ENCODE peak calls at places on chromosomes 13 and 19, in nine cellular contexts. One of them, this sample, is unnamed.
A peak's percentile ranks its signal among the peaks of the same experiment; 100 is the strongest.

GRCh38 chr19:5826531-5827341 is 12.8 kb downstream of the FUT6 start:
- DNase-seq in GM13977: peak; percentile 54
- DNase-seq in PC-9: peak; percentile 84
- DNase-seq in tibial artery: no peak
- DNase-seq in fibroblast of lung: no peak
- DNase-seq in cardiac muscle cell: peak; percentile 45
- DNase-seq in AG04450: no peak
- DNase-seq in WTC11: peak; percentile 69
- DNase-seq in dorsolateral prefrontal cortex: no peak
- DNase-seq in this sample: no peak

GRCh38 chr19:15671237-15671636 is 1.6 kb upstream of the CYP4F12 start:
- DNase-seq in cardiac muscle cell: no peak
- DNase-seq in WTC11: no peak
- DNase-seq in fibroblast of lung: no peak
- DNase-seq in GM13977: no peak
- DNase-seq in AG04450: no peak
- DNase-seq in PC-9: no peak
- DNase-seq in tibial artery: no peak
- DNase-seq in dorsolateral prefrontal cortex: no peak
- DNase-seq in this sample: no peak

GRCh38 chr13:102852556-102852955 is 6.7 kb downstream of the ERCC5 start:
- DNase-seq in fibroblast of lung: no peak
- DNase-seq in cardiac muscle cell: peak; percentile 63
- DNase-seq in dorsolateral prefrontal cortex: no peak
- DNase-seq in tibial artery: no peak
- DNase-seq in AG04450: no peak
- DNase-seq in WTC11: no peak
- DNase-seq in GM13977: no peak
- DNase-seq in PC-9: no peak
- DNase-seq in this sample: no peak

GRCh38 chr13:36965767-36966166 is 33.4 kb downstream of the ALG5 start:
- DNase-seq in GM13977: no peak
- DNase-seq in fibroblast of lung: peak; percentile 85
- DNase-seq in PC-9: peak; percentile 88
- DNase-seq in tibial artery: no peak
- DNase-seq in dorsolateral prefrontal cortex: no peak
- DNase-seq in AG04450: peak; percentile 33
- DNase-seq in WTC11: no peak
- DNase-seq in cardiac muscle cell: peak; percentile 74
- DNase-seq in this sample: no peak

GRCh38 chr19:46371371-46371901 is 24.5 kb downstream of the PPP5C start:
- DNase-seq in dorsolateral prefrontal cortex: peak; percentile 19
- DNase-seq in PC-9: no peak
- DNase-seq in GM13977: no peak
- DNase-seq in WTC11: no peak
- DNase-seq in fibroblast of lung: peak; percentile 25
- DNase-seq in AG04450: no peak
- DNase-seq in cardiac muscle cell: no peak
- DNase-seq in tibial artery: no peak
- DNase-seq in this sample: no peak

GRCh38 chr13:114110091-114110829 is 22.2 kb downstream of the RASA3 start:
- DNase-seq in PC-9: no peak
- DNase-seq in dorsolateral prefrontal cortex: no peak
- DNase-seq in GM13977: peak; percentile 72
- DNase-seq in fibroblast of lung: no peak
- DNase-seq in tibial artery: peak; percentile 66
- DNase-seq in AG04450: no peak
- DNase-seq in WTC11: peak; percentile 46
- DNase-seq in cardiac muscle cell: no peak
- DNase-seq in this sample: peak; percentile 67

GRCh38 chr19:35843676-35844481 is 8.4 kb downstream of the NPHS1 start:
- DNase-seq in GM13977: no peak
- DNase-seq in fibroblast of lung: no peak
- DNase-seq in AG04450: no peak
- DNase-seq in cardiac muscle cell: peak; percentile 33
- DNase-seq in dorsolateral prefrontal cortex: no peak
- DNase-seq in PC-9: no peak
- DNase-seq in WTC11: peak; percentile 96
- DNase-seq in tibial artery: no peak
- DNase-seq in this sample: no peak

GRCh38 chr19:5083547-5083965 is 114.6 kb downstream of the KDM4B start:
- DNase-seq in PC-9: no peak
- DNase-seq in cardiac muscle cell: peak; percentile 81
- DNase-seq in GM13977: no peak
- DNase-seq in AG04450: no peak
- DNase-seq in tibial artery: peak; percentile 82
- DNase-seq in WTC11: no peak
- DNase-seq in dorsolateral prefrontal cortex: no peak
- DNase-seq in fibroblast of lung: no peak
- DNase-seq in this sample: no peak

GRCh38 chr13:21225082-21225481 is 48.6 kb downstream of the MRPL57 start:
- DNase-seq in WTC11: no peak
- DNase-seq in fibroblast of lung: no peak
- DNase-seq in AG04450: no peak
- DNase-seq in tibial artery: no peak
- DNase-seq in dorsolateral prefrontal cortex: no peak
- DNase-seq in GM13977: no peak
- DNase-seq in cardiac muscle cell: no peak
- DNase-seq in PC-9: no peak
- DNase-seq in this sample: no peak

GRCh38 chr13:112716461-112716820 is 26.6 kb downstream of the ATP11A start:
- DNase-seq in fibroblast of lung: no peak
- DNase-seq in PC-9: no peak
- DNase-seq in cardiac muscle cell: no peak
- DNase-seq in WTC11: peak; percentile 9
- DNase-seq in AG04450: no peak
- DNase-seq in GM13977: no peak
- DNase-seq in tibial artery: peak; percentile 60
- DNase-seq in dorsolateral prefrontal cortex: peak; percentile 31
- DNase-seq in this sample: no peak

GRCh38 chr13:20609145-20609544 is 42.2 kb downstream of the IFT88 start:
- DNase-seq in AG04450: peak; percentile 72
- DNase-seq in WTC11: no peak
- DNase-seq in cardiac muscle cell: peak; percentile 72
- DNase-seq in GM13977: no peak
- DNase-seq in fibroblast of lung: peak; percentile 85
- DNase-seq in tibial artery: no peak
- DNase-seq in dorsolateral prefrontal cortex: no peak
- DNase-seq in PC-9: no peak
- DNase-seq in this sample: no peak

GRCh38 chr13:32779119-32779518 is 192.9 kb downstream of the PDS5B start:
- DNase-seq in PC-9: no peak
- DNase-seq in cardiac muscle cell: no peak
- DNase-seq in dorsolateral prefrontal cortex: no peak
- DNase-seq in fibroblast of lung: no peak
- DNase-seq in GM13977: no peak
- DNase-seq in AG04450: no peak
- DNase-seq in tibial artery: no peak
- DNase-seq in WTC11: no peak
- DNase-seq in this sample: no peak

GRCh38 chr19:2309734-2310362 is 1.9 kb upstream of the LINGO3 start:
- DNase-seq in AG04450: no peak
- DNase-seq in PC-9: no peak
- DNase-seq in dorsolateral prefrontal cortex: no peak
- DNase-seq in GM13977: no peak
- DNase-seq in WTC11: no peak
- DNase-seq in fibroblast of lung: peak; percentile 54
- DNase-seq in tibial artery: no peak
- DNase-seq in cardiac muscle cell: peak; percentile 18
- DNase-seq in this sample: no peak

GRCh38 chr19:51076602-51077213 is 6.0 kb downstream of the KLK14 start:
- DNase-seq in GM13977: no peak
- DNase-seq in dorsolateral prefrontal cortex: no peak
- DNase-seq in WTC11: no peak
- DNase-seq in fibroblast of lung: no peak
- DNase-seq in tibial artery: no peak
- DNase-seq in AG04450: no peak
- DNase-seq in cardiac muscle cell: no peak
- DNase-seq in PC-9: no peak
- DNase-seq in this sample: no peak

GRCh38 chr13:42038661-42039456 is 9.6 kb upstream of the DGKH start:
- DNase-seq in PC-9: no peak
- DNase-seq in fibroblast of lung: no peak
- DNase-seq in AG04450: no peak
- DNase-seq in GM13977: no peak
- DNase-seq in cardiac muscle cell: no peak
- DNase-seq in WTC11: no peak
- DNase-seq in dorsolateral prefrontal cortex: no peak
- DNase-seq in tibial artery: no peak
- DNase-seq in this sample: no peak

GRCh38 chr13:52949744-52950143 is 78.9 kb upstream of the OLFM4 start:
- DNase-seq in GM13977: no peak
- DNase-seq in AG04450: no peak
- DNase-seq in PC-9: no peak
- DNase-seq in WTC11: no peak
- DNase-seq in dorsolateral prefrontal cortex: peak; percentile 58
- DNase-seq in tibial artery: no peak
- DNase-seq in cardiac muscle cell: no peak
- DNase-seq in fibroblast of lung: no peak
- DNase-seq in this sample: no peak

GRCh38 chr19:50276370-50277063 is 52.7 kb downstream of the KCNC3 start:
- DNase-seq in fibroblast of lung: no peak
- DNase-seq in tibial artery: no peak
- DNase-seq in AG04450: no peak
- DNase-seq in GM13977: no peak
- DNase-seq in cardiac muscle cell: no peak
- DNase-seq in PC-9: no peak
- DNase-seq in dorsolateral prefrontal cortex: no peak
- DNase-seq in WTC11: no peak
- DNase-seq in this sample: no peak

GRCh38 chr13:109844396-109844795 is 58.0 kb upstream of the IRS2 start:
- DNase-seq in GM13977: no peak
- DNase-seq in cardiac muscle cell: no peak
- DNase-seq in PC-9: no peak
- DNase-seq in dorsolateral prefrontal cortex: no peak
- DNase-seq in WTC11: no peak
- DNase-seq in AG04450: peak; percentile 21
- DNase-seq in tibial artery: no peak
- DNase-seq in fibroblast of lung: peak; percentile 67
- DNase-seq in this sample: no peak

DNA sequence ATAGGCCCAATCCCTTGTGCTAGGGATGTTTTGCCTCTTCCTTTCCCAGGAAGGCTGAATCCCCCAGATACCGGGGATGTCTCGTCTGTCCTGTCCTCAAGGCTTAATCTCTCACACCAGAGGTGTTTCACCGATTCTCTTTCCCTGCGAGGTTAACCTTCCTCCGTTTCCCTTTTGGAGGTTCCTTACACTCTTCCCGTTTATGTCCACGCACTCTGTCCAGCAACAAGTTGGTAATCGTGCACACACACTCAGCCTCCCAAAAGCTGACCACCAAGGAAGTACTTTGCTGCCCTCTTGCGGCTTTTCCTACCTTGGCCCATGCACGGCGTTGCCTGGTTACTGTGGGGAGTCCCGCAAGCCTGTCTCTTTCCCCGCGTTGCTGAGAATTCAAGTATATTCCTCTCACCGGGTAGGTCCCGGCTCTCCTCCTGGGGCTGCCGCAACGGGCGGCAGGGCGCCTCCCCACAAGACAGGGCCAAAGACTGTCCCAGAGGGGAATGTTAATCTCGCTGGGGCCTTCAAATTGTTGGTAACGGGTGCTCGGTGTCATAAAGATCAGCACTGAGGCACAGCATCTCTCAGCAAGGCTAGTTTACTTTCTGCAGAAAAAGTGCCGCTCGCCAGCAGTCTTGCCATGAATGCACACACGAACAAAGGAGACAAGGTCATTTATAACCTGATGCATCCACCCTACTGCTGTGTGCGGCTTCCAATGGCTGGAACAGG is 36.7 kb upstream of the CD177 start:
- DNase-seq in dorsolateral prefrontal cortex: peak; percentile 49
- DNase-seq in PC-9: no peak
- DNase-seq in WTC11: peak; percentile 81
- DNase-seq in cardiac muscle cell: peak; percentile 15
- DNase-seq in GM13977: no peak
- DNase-seq in tibial artery: no peak
- DNase-seq in fibroblast of lung: peak; percentile 25
- DNase-seq in AG04450: no peak
- DNase-seq in this sample: no peak
- TF ChIP-seq CTCF in dorsolateral prefrontal cortex: peak; percentile 30
- TF ChIP-seq CTCF in PC-9: no peak
- TF ChIP-seq CTCF in WTC11: peak; percentile 32
- TF ChIP-seq CTCF in cardiac muscle cell: peak; percentile 26
- TF ChIP-seq CTCF in GM13977: no peak
- TF ChIP-seq CTCF in tibial artery: no peak
- TF ChIP-seq CTCF in fibroblast of lung: peak; percentile 31
- TF ChIP-seq CTCF in AG04450: peak; percentile 54
- TF ChIP-seq CTCF in this sample: no peak

GRCh38 chr19:32464279-32464678 is 58.7 kb downstream of the DPY19L3 start:
- DNase-seq in PC-9: no peak
- DNase-seq in tibial artery: no peak
- DNase-seq in WTC11: no peak
- DNase-seq in dorsolateral prefrontal cortex: no peak
- DNase-seq in fibroblast of lung: no peak
- DNase-seq in GM13977: no peak
- DNase-seq in cardiac muscle cell: peak; percentile 29
- DNase-seq in AG04450: no peak
- DNase-seq in this sample: no peak
- TF ChIP-seq CTCF in PC-9: peak; percentile 67
- TF ChIP-seq CTCF in tibial artery: no peak
- TF ChIP-seq CTCF in WTC11: no peak
- TF ChIP-seq CTCF in dorsolateral prefrontal cortex: peak; percentile 53
- TF ChIP-seq CTCF in fibroblast of lung: peak; percentile 41
- TF ChIP-seq CTCF in GM13977: peak; percentile 24
- TF ChIP-seq CTCF in cardiac muscle cell: peak; percentile 44
- TF ChIP-seq CTCF in AG04450: peak; percentile 49
- TF ChIP-seq CTCF in this sample: no peak

DNA sequence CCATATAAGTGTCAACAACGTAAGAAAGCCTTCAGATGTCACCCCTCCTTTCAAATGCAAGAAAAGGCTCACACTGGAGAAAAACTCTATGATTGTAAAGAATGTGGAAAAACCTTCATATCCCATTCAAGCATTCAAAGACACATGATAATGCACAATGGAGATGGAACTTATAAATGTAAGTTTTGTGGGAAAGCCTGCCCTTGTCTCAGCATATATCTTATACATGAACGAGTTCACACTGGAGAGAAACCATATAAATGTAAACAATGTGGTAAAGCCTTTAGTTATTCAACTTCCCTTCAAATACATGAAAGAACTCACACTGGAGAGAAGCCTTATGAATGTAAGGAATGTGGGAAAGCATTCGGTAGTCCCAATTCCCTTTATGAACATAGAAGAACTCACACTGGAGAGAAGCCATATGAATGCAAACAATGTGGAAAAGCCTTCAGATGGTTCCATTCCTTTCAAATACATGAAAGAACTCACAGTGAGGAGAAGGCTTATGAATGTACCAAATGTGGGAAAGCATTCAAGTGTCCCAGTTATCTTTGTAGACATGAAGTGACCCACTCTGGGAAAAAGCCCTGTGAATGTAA is 11.1 kb downstream of the ZNF844 start:
- DNase-seq in tibial artery: no peak
- DNase-seq in WTC11: no peak
- DNase-seq in fibroblast of lung: no peak
- DNase-seq in cardiac muscle cell: no peak
- DNase-seq in AG04450: no peak
- DNase-seq in PC-9: peak; percentile 38
- DNase-seq in GM13977: no peak
- DNase-seq in dorsolateral prefrontal cortex: no peak
- DNase-seq in this sample: no peak
- TF ChIP-seq CTCF in tibial artery: no peak
- TF ChIP-seq CTCF in WTC11: no peak
- TF ChIP-seq CTCF in fibroblast of lung: no peak
- TF ChIP-seq CTCF in cardiac muscle cell: no peak
- TF ChIP-seq CTCF in AG04450: no peak
- TF ChIP-seq CTCF in PC-9: no peak
- TF ChIP-seq CTCF in GM13977: no peak
- TF ChIP-seq CTCF in dorsolateral prefrontal cortex: no peak
- TF ChIP-seq CTCF in this sample: no peak

GRCh38 chr13:93965587-93965986 is 513.9 kb downstream of the DCT start:
- DNase-seq in cardiac muscle cell: no peak
- DNase-seq in GM13977: no peak
- DNase-seq in WTC11: no peak
- DNase-seq in AG04450: no peak
- DNase-seq in dorsolateral prefrontal cortex: no peak
- DNase-seq in tibial artery: no peak
- DNase-seq in PC-9: no peak
- DNase-seq in fibroblast of lung: no peak
- DNase-seq in this sample: no peak
- TF ChIP-seq CTCF in cardiac muscle cell: no peak
- TF ChIP-seq CTCF in GM13977: no peak
- TF ChIP-seq CTCF in WTC11: no peak
- TF ChIP-seq CTCF in AG04450: no peak
- TF ChIP-seq CTCF in dorsolateral prefrontal cortex: no peak
- TF ChIP-seq CTCF in tibial artery: no peak
- TF ChIP-seq CTCF in PC-9: no peak
- TF ChIP-seq CTCF in fibroblast of lung: no peak
- TF ChIP-seq CTCF in this sample: no peak

This sample was measured in GM13976.